ENCODE peak calls at places on chromosome 9, in four cellular contexts. R is IMR-90, T is keratinocyte, U is H1. N is an unnamed sample. For H4K20me1, the result is how much of the 10 kb centered on the place peaks cover.

GRCh38 chr9:87711857-87712800 is 13.8 kb upstream of the CTSL start:
- DNase-seq in R (peak), T (no peak), U (no peak), N (no peak)

GRCh38 chr9:15512889-15513288 is 2.1 kb upstream of the PSIP1 start:
- DNase-seq in R (no peak), T (no peak), U (no peak), N (no peak)

GRCh38 chr9:133918123-133918813 is 73.9 kb downstream of the VAV2 start:
- DNase-seq in R (peak), T (no peak), U (no peak), N (no peak)

GRCh38 chr9:95143591-95144561 is 173.6 kb downstream of the FANCC start:
- DNase-seq in R (peak), T (no peak), U (no peak), N (no peak)

GRCh38 chr9:33880562-33881089 is 63.7 kb downstream of the UBE2R2 start:
- DNase-seq in R (no peak), T (no peak), U (peak), N (no peak)

GRCh38 chr9:80146466-80146865 is 574.7 kb downstream of the TLE4 start:
- DNase-seq in R (peak), T (no peak), U (no peak), N (no peak)

GRCh38 chr9:34010979-34011378 is 37.7 kb downstream of the UBAP2 start:
- DNase-seq in R (no peak), T (no peak), U (no peak), N (peak)

GRCh38 chr9:2755285-2755684 is 38.0 kb downstream of the KCNV2 start:
- DNase-seq in R (no peak), T (no peak), U (no peak), N (no peak)

GRCh38 chr9:29802454-29802853 is 2229.2 kb upstream of the C9orf72 start:
- DNase-seq in R (no peak), T (no peak), U (no peak), N (no peak)

GRCh38 chr9:74293479-74293878 is 203.7 kb upstream of the RORB start:
- DNase-seq in R (no peak), T (no peak), U (no peak), N (no peak)

GRCh38 chr9:93668261-93668871 is 92.0 kb downstream of the PHF2 start:
- DNase-seq in R (no peak), T (no peak), U (peak), N (no peak)

GRCh38 chr9:38047301-38048251 is 21.5 kb downstream of the SHB start:
- DNase-seq in R (peak), T (peak), U (peak), N (peak)

GRCh38 chr9:113559834-113560620 is 96.5 kb downstream of the RGS3 start:
- DNase-seq in R (no peak), T (no peak), U (no peak), N (no peak)

GRCh38 chr9:93244101-93244500 is 60.2 kb downstream of the WNK2 start:
- DNase-seq in R (no peak), T (no peak), U (no peak), N (no peak)

GRCh38 chr9:115985657-115986056 is 167.9 kb upstream of the PAPPA start:
- DNase-seq in R (no peak), T (no peak), U (no peak), N (no peak)

GRCh38 chr9:117691367-117691766 is 12.8 kb upstream of the TLR4 start:
- DNase-seq in R (no peak), T (no peak), U (no peak), N (no peak)

GRCh38 chr9:16986441-16987387 is 116.2 kb upstream of the BNC2 start:
- DNase-seq in R (peak), T (no peak), U (no peak), N (no peak)

GRCh38 chr9:124805186-124805585 is 28.3 kb downstream of the OLFML2A start:
- DNase-seq in R (peak), T (no peak), U (no peak), N (no peak)

GRCh38 chr9:76206821-76207220 is 187.4 kb downstream of the RFK start:
- DNase-seq in R (no peak), T (no peak), U (no peak), N (no peak)

GRCh38 chr9:137188086-137188489 is 272 bp downstream of the ANAPC2 start:
- DNase-seq in R (no peak), T (no peak), U (no peak), N (no peak)
- H4K20me1 ChIP-seq in R (under half), T (under half), U (under half), N (under half)

GRCh38 chr9:105245720-105246161 is 1.3 kb downstream of the SLC44A1 start:
- DNase-seq in R (no peak), T (no peak), U (no peak), N (no peak)

GRCh38 chr9:105244274-105244995 is at the start of gene SLC44A1:
- DNase-seq in R (peak), T (no peak), U (peak), N (peak)

GRCh38 chr9:105243935-105244273 is 547 bp upstream of the SLC44A1 start:
- DNase-seq in R (no peak), T (no peak), U (no peak), N (no peak)

GRCh38 chr9:105246656-105247162 is 2.3 kb downstream of the SLC44A1 start:
- DNase-seq in R (no peak), T (no peak), U (no peak), N (no peak)

GRCh38 chr9:105244996-105245719 is 707 bp downstream of the SLC44A1 start:
- DNase-seq in R (no peak), T (no peak), U (peak), N (no peak)
- TF ChIP-seq CTCF in R (no peak), T (peak), U (peak), N (peak)

GRCh38 chr9:137742698-137743097 is 123.9 kb downstream of the EHMT1 start:
- DNase-seq in R (peak), T (no peak), U (no peak), N (no peak)

GRCh38 chr9:137740311-137740710 is 121.5 kb downstream of the EHMT1 start:
- DNase-seq in R (peak), T (no peak), U (no peak), N (no peak)

GRCh38 chr9:137743695-137744094 is 124.9 kb downstream of the EHMT1 start:
- DNase-seq in R (no peak), T (no peak), U (no peak), N (no peak)

GRCh38 chr9:137741330-137741729 is 122.5 kb downstream of the EHMT1 start:
- DNase-seq in R (no peak), T (no peak), U (no peak), N (no peak)

DNA sequence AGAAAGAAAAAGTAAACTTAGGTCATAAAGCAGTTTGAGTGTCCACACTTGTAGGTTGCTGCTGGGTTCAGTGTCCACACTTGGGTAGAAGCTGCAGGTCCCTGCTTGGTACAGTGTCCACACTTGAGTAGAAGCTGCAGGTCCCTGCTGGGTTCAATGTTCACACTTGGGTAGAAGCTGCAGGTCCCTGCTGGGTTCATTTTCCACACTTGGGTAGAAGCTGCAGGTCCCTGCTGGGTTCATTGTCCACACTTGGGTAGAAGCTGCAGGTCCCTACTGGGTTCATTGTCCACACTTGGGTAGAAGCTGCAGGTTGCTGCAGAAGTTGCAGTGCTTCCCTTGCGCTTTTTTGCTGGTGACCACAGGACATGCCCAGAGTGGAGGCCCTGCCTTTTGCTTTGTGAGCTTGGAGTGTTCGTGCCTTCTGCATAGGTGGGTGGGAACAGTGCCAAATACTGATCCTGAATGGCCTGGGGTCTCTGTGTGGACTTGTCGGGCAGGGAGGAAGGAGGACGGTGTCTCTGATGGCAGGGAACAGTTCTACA is 120.6 kb downstream of the EHMT1 start:
- DNase-seq in R (no peak), T (no peak), U (no peak), N (no peak)
- H4K20me1 ChIP-seq in R (under half), T (under half), U (under half), N (under half)

GRCh38 chr9:132183134-132183533 is 21.3 kb downstream of the NTNG2 start:
- DNase-seq in R (no peak), T (no peak), U (no peak), N (no peak)

GRCh38 chr9:132181796-132182521 is 20.1 kb downstream of the NTNG2 start:
- DNase-seq in R (peak), T (no peak), U (no peak), N (no peak)

GRCh38 chr9:132183715-132184114 is 21.9 kb downstream of the NTNG2 start:
- DNase-seq in R (no peak), T (no peak), U (no peak), N (no peak)

GRCh38 chr9:132185164-132186009 is 23.5 kb downstream of the NTNG2 start:
- DNase-seq in R (no peak), T (no peak), U (no peak), N (no peak)

DNA sequence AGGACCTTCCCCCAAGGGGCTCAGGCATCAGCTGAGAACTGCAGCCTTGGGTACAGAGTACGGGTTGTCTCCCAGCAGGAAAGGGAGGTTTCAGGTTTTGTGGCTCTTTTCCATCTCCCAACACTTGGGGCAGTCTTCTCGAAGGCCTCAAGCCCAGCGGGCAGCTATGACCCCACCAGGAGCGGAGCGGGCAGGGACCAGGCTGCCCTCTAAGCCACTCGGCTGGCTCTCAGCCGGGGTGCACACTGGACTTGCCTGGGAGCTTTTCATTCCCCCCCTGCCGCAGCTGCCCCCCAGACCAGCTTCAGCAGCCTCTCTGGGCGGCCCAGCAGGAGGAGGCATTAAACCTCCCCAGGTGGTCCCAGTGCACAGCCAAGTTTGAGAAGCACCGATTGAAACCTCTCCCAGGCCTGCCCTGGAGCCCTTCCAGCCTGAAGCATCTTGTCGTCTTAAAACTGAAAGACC is 20.8 kb downstream of the NTNG2 start:
- DNase-seq in R (no peak), T (no peak), U (no peak), N (no peak)
- TF ChIP-seq CTCF in R (no peak), T (peak), U (peak), N (no peak)

GRCh38 chr9:83969602-83970001 is 10.4 kb downstream of the HNRNPK start:
- DNase-seq in R (no peak), T (no peak), U (no peak), N (no peak)
- H4K20me1 ChIP-seq in R (under half), T (under half), U (under half), N (half or more)

GRCh38 chr9:77449177-77450092 is 198.7 kb downstream of the GNA14 start:
- DNase-seq in R (peak), T (peak), U (no peak), N (no peak)
- TF ChIP-seq CTCF in R (no peak), T (no peak), U (no peak), N (no peak)